ENCODE peak calls at places on chromosomes 7 and 10, in four cellular contexts. One of them, this sample, is unnamed.

GRCh38 chr7:105249216-105249615 is 139.5 kb downstream of the SRPK2 start:
- DNase-seq in K562: no peak
- DNase-seq in H1: no peak
- DNase-seq in WTC11: no peak
- DNase-seq in this sample: no peak

GRCh38 chr7:106730021-106730420 is 69.1 kb upstream of the CCDC71L start:
- DNase-seq in K562: no peak
- DNase-seq in H1: no peak
- DNase-seq in WTC11: no peak
- DNase-seq in this sample: no peak

GRCh38 chr7:40793132-40793531 is 658.3 kb downstream of the SUGCT start:
- DNase-seq in K562: no peak
- DNase-seq in H1: no peak
- DNase-seq in WTC11: no peak
- DNase-seq in this sample: no peak

GRCh38 chr7:132100981-132101380 is 475.3 kb downstream of the PLXNA4 start:
- DNase-seq in K562: no peak
- DNase-seq in H1: no peak
- DNase-seq in WTC11: no peak
- DNase-seq in this sample: no peak

GRCh38 chr10:133218891-133219290 is 11.1 kb upstream of the UTF1 start:
- DNase-seq in K562: no peak
- DNase-seq in H1: no peak
- DNase-seq in WTC11: no peak
- DNase-seq in this sample: no peak

GRCh38 chr10:43960981-43961380 is 312.3 kb upstream of the ZNF32 start:
- DNase-seq in K562: no peak
- DNase-seq in H1: no peak
- DNase-seq in WTC11: no peak
- DNase-seq in this sample: no peak

GRCh38 chr7:78490526-78490925 is 692.0 kb downstream of the PHTF2 start:
- DNase-seq in K562: no peak
- DNase-seq in H1: no peak
- DNase-seq in WTC11: no peak
- DNase-seq in this sample: no peak

GRCh38 chr7:141511370-141512335 is 39.6 kb upstream of the AGK start:
- DNase-seq in K562: no peak
- DNase-seq in H1: no peak
- DNase-seq in WTC11: peak
- DNase-seq in this sample: no peak

GRCh38 chr10:31760674-31761081 is 168.0 kb downstream of the ARHGAP12 start:
- DNase-seq in K562: no peak
- DNase-seq in H1: no peak
- DNase-seq in WTC11: no peak
- DNase-seq in this sample: no peak

GRCh38 chr10:60646966-60647796 is 131.1 kb upstream of the CDK1 start:
- DNase-seq in K562: peak
- DNase-seq in H1: no peak
- DNase-seq in WTC11: no peak
- DNase-seq in this sample: peak

GRCh38 chr7:37150856-37151255 is 297.8 kb downstream of the ELMO1 start:
- DNase-seq in K562: no peak
- DNase-seq in H1: no peak
- DNase-seq in WTC11: no peak
- DNase-seq in this sample: no peak

GRCh38 chr7:112930787-112931186 is 140.6 kb upstream of the TMEM168 start:
- DNase-seq in K562: no peak
- DNase-seq in H1: no peak
- DNase-seq in WTC11: no peak
- DNase-seq in this sample: no peak

GRCh38 chr7:34357946-34358345 is 300.1 kb upstream of the NPSR1 start:
- DNase-seq in K562: no peak
- DNase-seq in H1: no peak
- DNase-seq in WTC11: no peak
- DNase-seq in this sample: no peak

GRCh38 chr10:59595584-59595983 is 114.1 kb downstream of the SLC16A9 start:
- DNase-seq in K562: no peak
- DNase-seq in H1: no peak
- DNase-seq in WTC11: no peak
- DNase-seq in this sample: peak

GRCh38 chr7:85454904-85455303 is 268.0 kb upstream of the SEMA3D start:
- DNase-seq in K562: no peak
- DNase-seq in H1: no peak
- DNase-seq in WTC11: no peak
- DNase-seq in this sample: no peak

GRCh38 chr7:1668932-1669485 is 1.1 kb upstream of the ELFN1 start:
- DNase-seq in K562: no peak
- DNase-seq in H1: no peak
- DNase-seq in WTC11: peak
- DNase-seq in this sample: peak
- TF ChIP-seq TEAD4 in K562: no peak
- TF ChIP-seq TEAD4 in H1: no peak
- TF ChIP-seq TEAD4 in WTC11: no peak
- TF ChIP-seq TEAD4 in this sample: no peak

DNA sequence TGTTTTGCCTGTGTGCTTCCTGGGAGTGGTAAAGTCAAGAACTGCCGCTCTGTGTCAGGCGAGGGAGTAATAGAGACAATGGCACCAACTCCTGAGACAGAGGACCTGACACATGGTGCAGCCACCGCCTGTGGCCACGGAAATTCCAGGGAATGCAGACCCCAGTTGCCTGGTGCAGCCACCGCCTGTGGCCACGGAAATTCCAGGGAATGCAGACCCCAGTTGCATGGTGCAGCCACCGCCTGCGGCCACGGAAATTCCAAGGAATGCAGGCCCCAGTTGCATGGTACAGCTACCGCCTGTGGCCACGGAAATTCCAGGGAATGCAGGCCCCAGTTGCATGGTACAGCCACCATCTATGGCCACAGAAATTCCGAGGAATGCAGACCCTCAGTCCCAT is 8.7 kb downstream of the DIP2C start:
- DNase-seq in K562: no peak
- DNase-seq in H1: no peak
- DNase-seq in WTC11: no peak
- DNase-seq in this sample: no peak
- TF ChIP-seq TEAD4 in K562: no peak
- TF ChIP-seq TEAD4 in H1: no peak
- TF ChIP-seq TEAD4 in WTC11: no peak
- TF ChIP-seq TEAD4 in this sample: no peak

GRCh38 chr10:72254891-72255568 is 18.7 kb upstream of the DDIT4 start:
- DNase-seq in K562: peak
- DNase-seq in H1: no peak
- DNase-seq in WTC11: peak
- DNase-seq in this sample: peak
- TF ChIP-seq TEAD4 in K562: no peak
- TF ChIP-seq TEAD4 in H1: peak
- TF ChIP-seq TEAD4 in WTC11: no peak
- TF ChIP-seq TEAD4 in this sample: no peak

GRCh38 chr10:76649723-76650127 is 987.9 kb downstream of the KCNMA1 start:
- DNase-seq in K562: no peak
- DNase-seq in H1: no peak
- DNase-seq in WTC11: no peak
- DNase-seq in this sample: no peak

GRCh38 chr10:76649271-76649670 is 988.3 kb downstream of the KCNMA1 start:
- DNase-seq in K562: no peak
- DNase-seq in H1: no peak
- DNase-seq in WTC11: no peak
- DNase-seq in this sample: no peak

GRCh38 chr10:76643465-76643864 is 994.1 kb downstream of the KCNMA1 start:
- DNase-seq in K562: no peak
- DNase-seq in H1: no peak
- DNase-seq in WTC11: no peak
- DNase-seq in this sample: no peak

GRCh38 chr10:76644481-76644880 is 993.1 kb downstream of the KCNMA1 start:
- DNase-seq in K562: no peak
- DNase-seq in H1: no peak
- DNase-seq in WTC11: no peak
- DNase-seq in this sample: no peak

DNA sequence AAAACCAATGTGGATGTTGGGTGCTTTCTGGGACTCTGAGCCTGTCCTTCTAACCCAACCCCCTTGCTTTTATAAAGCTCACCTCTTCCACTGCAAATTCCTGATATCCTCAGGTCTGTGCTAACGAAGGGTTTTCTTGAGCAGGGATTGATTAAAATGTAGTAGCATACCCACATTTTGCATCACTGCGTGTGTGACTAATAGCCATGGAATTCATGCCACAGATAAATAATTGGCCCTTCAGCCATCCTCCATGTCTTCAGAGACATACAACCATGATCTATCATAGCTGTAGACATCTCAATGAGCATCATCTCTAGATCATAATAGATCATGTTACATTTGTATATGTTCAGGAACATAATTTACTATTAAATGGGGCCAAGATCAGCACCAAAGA is 990.3 kb downstream of the KCNMA1 start:
- DNase-seq in K562: no peak
- DNase-seq in H1: no peak
- DNase-seq in WTC11: no peak
- DNase-seq in this sample: no peak
- TF ChIP-seq TEAD4 in K562: no peak
- TF ChIP-seq TEAD4 in H1: no peak
- TF ChIP-seq TEAD4 in WTC11: no peak
- TF ChIP-seq TEAD4 in this sample: no peak

DNA sequence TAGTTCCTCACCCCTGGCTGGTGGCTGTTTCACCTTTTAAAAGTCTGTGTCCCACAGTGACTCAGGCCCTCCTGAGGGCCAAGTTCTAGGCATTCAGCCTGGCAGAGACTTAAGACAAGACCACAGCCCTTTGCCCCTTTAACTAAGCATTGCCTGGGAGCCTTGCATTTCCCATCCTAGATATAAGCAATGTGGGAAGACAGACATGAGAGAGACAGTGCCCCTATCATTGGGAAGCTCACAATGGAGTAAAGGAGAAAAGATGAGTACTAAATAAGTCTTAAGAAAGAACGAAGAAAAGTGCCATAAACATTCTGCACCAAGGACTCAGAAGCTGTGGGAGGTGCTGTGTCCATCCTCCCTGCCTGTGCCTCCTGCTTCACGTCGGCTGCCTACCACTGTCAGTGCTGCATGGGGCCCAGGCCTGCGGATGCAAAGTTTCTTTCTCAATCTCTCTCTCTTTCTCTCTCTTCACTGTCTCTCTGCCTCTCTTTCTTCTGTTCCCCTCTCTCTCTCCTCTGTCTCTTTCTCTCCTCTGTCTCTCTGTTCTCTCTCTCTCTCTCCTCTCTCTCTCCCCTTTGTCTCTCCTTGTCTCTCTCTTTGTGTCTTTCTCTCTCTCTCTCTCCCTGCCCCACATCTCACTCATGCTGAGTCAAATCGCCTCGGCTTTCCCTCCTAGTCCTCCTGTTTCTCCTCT is 21.5 kb downstream of the GPRIN2 start:
- DNase-seq in K562: no peak
- DNase-seq in H1: no peak
- DNase-seq in WTC11: peak
- DNase-seq in this sample: no peak
- TF ChIP-seq TEAD4 in K562: no peak
- TF ChIP-seq TEAD4 in H1: no peak
- TF ChIP-seq TEAD4 in WTC11: no peak
- TF ChIP-seq TEAD4 in this sample: no peak

This sample was measured in SK-N-SH.